ENCODE peak calls at places on chromosomes 5 and 9, in six cellular contexts. One of them, this sample, is unnamed.

GRCh38 chr9:134909511-134910105 is 8.1 kb downstream of the FCN1 start:
- DNase-seq in left ventricle myocardium inferior: no peak
- DNase-seq in choroid plexus epithelial cell: no peak
- DNase-seq in GM12865: no peak
- DNase-seq in HFF-Myc: no peak
- DNase-seq in A549: no peak
- DNase-seq in this sample: no peak

GRCh38 chr5:159697536-159697935 is 218.7 kb upstream of the ADRA1B start:
- DNase-seq in left ventricle myocardium inferior: no peak
- DNase-seq in choroid plexus epithelial cell: peak; percentile 20
- DNase-seq in GM12865: no peak
- DNase-seq in HFF-Myc: no peak
- DNase-seq in A549: no peak
- DNase-seq in this sample: no peak

GRCh38 chr5:169650701-169651331 is 13.7 kb downstream of the DOCK2 start:
- DNase-seq in left ventricle myocardium inferior: no peak
- DNase-seq in choroid plexus epithelial cell: peak; percentile 70
- DNase-seq in GM12865: peak; percentile 88
- DNase-seq in HFF-Myc: no peak
- DNase-seq in A549: peak; percentile 29
- DNase-seq in this sample: peak; percentile 64

GRCh38 chr5:135921388-135921787 is 25.7 kb upstream of the IL9 start:
- DNase-seq in left ventricle myocardium inferior: no peak
- DNase-seq in choroid plexus epithelial cell: peak; percentile 48
- DNase-seq in GM12865: no peak
- DNase-seq in HFF-Myc: no peak
- DNase-seq in A549: no peak
- DNase-seq in this sample: no peak

GRCh38 chr5:52811067-52811749 is 23.5 kb downstream of the ITGA1 start:
- DNase-seq in left ventricle myocardium inferior: no peak
- DNase-seq in choroid plexus epithelial cell: peak; percentile 66
- DNase-seq in GM12865: no peak
- DNase-seq in HFF-Myc: no peak
- DNase-seq in A549: peak; percentile 60
- DNase-seq in this sample: no peak

GRCh38 chr9:35116898-35117551 is 1.4 kb upstream of the ATOSB start:
- DNase-seq in left ventricle myocardium inferior: peak; percentile 88
- DNase-seq in choroid plexus epithelial cell: peak; percentile 97
- DNase-seq in GM12865: peak; percentile 95
- DNase-seq in HFF-Myc: peak; percentile 92
- DNase-seq in A549: peak; percentile 93
- DNase-seq in this sample: peak; percentile 90

GRCh38 chr5:154276932-154277331 is 86.4 kb downstream of the GALNT10 start:
- DNase-seq in left ventricle myocardium inferior: peak; percentile 65
- DNase-seq in choroid plexus epithelial cell: peak; percentile 97
- DNase-seq in GM12865: no peak
- DNase-seq in HFF-Myc: peak; percentile 87
- DNase-seq in A549: peak; percentile 23
- DNase-seq in this sample: no peak

GRCh38 chr9:86983260-86984255 is 36.3 kb upstream of the GAS1 start:
- DNase-seq in left ventricle myocardium inferior: peak; percentile 17
- DNase-seq in choroid plexus epithelial cell: peak; percentile 99
- DNase-seq in GM12865: no peak
- DNase-seq in HFF-Myc: peak; percentile 52
- DNase-seq in A549: no peak
- DNase-seq in this sample: no peak

GRCh38 chr5:92641031-92641962 is 939.7 kb downstream of the NR2F1-AS1 start:
- DNase-seq in left ventricle myocardium inferior: no peak
- DNase-seq in choroid plexus epithelial cell: peak; percentile 92
- DNase-seq in GM12865: peak; percentile 44
- DNase-seq in HFF-Myc: peak; percentile 26
- DNase-seq in A549: peak; percentile 84
- DNase-seq in this sample: no peak
- H3K4me3 ChIP-seq in left ventricle myocardium inferior: peak overlapping the region; percentile 50
- H3K4me3 ChIP-seq in choroid plexus epithelial cell: peak overlapping the region; percentile 23
- H3K4me3 ChIP-seq in GM12865: peak overlapping the region; percentile 40
- H3K4me3 ChIP-seq in HFF-Myc: no peak overlapping the region
- H3K4me3 ChIP-seq in A549: peak overlapping the region; percentile 31
- H3K4me3 ChIP-seq in this sample: no peak overlapping the region

DNA sequence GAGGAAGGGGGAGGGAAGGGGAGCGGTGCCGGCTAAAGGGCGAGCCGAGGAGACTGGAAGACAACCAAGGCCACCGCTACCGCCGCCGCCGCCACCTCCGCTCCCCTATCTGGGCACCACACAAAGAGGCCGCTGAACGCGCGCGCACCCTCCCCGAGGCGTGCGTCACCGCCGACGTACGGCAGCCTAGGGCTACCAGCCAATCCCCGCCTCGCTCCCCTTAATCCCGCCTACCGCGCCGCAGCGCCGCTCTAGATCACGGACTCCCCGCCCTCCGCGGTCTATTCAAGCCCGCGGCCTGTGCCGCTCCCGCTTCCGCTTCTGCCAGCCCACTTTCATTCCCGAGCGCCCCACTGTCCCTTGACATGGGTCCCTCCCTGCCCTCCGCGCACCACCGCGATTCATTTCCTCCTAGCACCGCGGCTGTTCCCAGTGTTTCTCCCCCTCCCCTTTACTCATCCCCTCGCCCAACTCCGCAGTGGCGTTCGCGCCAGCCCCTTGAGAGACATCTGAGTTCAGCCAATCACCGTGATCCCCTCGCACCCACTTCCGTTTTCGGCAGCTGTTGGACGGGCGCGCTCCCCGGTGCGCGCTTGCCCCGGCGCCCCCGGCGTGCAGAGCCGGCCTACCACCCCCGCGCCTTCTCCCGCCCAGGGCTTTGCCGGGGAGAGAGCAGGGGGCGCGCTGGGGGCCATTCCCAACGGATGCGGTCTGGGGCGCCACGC is at the start of gene HNRNPA0:
- DNase-seq in left ventricle myocardium inferior: peak; percentile 96
- DNase-seq in choroid plexus epithelial cell: peak; percentile 98
- DNase-seq in GM12865: peak; percentile 99
- DNase-seq in HFF-Myc: peak; percentile 94
- DNase-seq in A549: peak; percentile 98
- DNase-seq in this sample: peak; percentile 97
- H3K4me3 ChIP-seq in left ventricle myocardium inferior: peak within 1 kb of the TSS; percentile 85
- H3K4me3 ChIP-seq in choroid plexus epithelial cell: peak within 1 kb of the TSS; percentile 91
- H3K4me3 ChIP-seq in GM12865: peak within 1 kb of the TSS; percentile 77
- H3K4me3 ChIP-seq in HFF-Myc: peak within 1 kb of the TSS; percentile 97
- H3K4me3 ChIP-seq in A549: peak within 1 kb of the TSS; percentile 78
- H3K4me3 ChIP-seq in this sample: peak within 1 kb of the TSS; percentile 96

GRCh38 chr5:139651502-139651862 is 3.3 kb downstream of the CXXC5 start:
- DNase-seq in left ventricle myocardium inferior: peak; percentile 13
- DNase-seq in choroid plexus epithelial cell: no peak
- DNase-seq in GM12865: peak; percentile 36
- DNase-seq in HFF-Myc: no peak
- DNase-seq in A549: peak; percentile 49
- DNase-seq in this sample: no peak

GRCh38 chr5:139654464-139654863 is 6.3 kb downstream of the CXXC5 start:
- DNase-seq in left ventricle myocardium inferior: no peak
- DNase-seq in choroid plexus epithelial cell: no peak
- DNase-seq in GM12865: peak; percentile 37
- DNase-seq in HFF-Myc: no peak
- DNase-seq in A549: no peak
- DNase-seq in this sample: no peak

GRCh38 chr5:139653616-139654015 is 5.5 kb downstream of the CXXC5 start:
- DNase-seq in left ventricle myocardium inferior: no peak
- DNase-seq in choroid plexus epithelial cell: no peak
- DNase-seq in GM12865: peak; percentile 47
- DNase-seq in HFF-Myc: no peak
- DNase-seq in A549: no peak
- DNase-seq in this sample: no peak

GRCh38 chr5:139651863-139652787 is 4.0 kb downstream of the CXXC5 start:
- DNase-seq in left ventricle myocardium inferior: peak; percentile 84
- DNase-seq in choroid plexus epithelial cell: peak; percentile 84
- DNase-seq in GM12865: peak; percentile 93
- DNase-seq in HFF-Myc: no peak
- DNase-seq in A549: peak; percentile 64
- DNase-seq in this sample: peak; percentile 71

GRCh38 chr5:139652788-139653241 is 4.7 kb downstream of the CXXC5 start:
- DNase-seq in left ventricle myocardium inferior: peak; percentile 14
- DNase-seq in choroid plexus epithelial cell: peak; percentile 73
- DNase-seq in GM12865: peak; percentile 85
- DNase-seq in HFF-Myc: no peak
- DNase-seq in A549: no peak
- DNase-seq in this sample: no peak
- H3K4me3 ChIP-seq in left ventricle myocardium inferior: peak overlapping the region; percentile 90
- H3K4me3 ChIP-seq in choroid plexus epithelial cell: peak overlapping the region; percentile 82
- H3K4me3 ChIP-seq in GM12865: peak overlapping the region; percentile 84
- H3K4me3 ChIP-seq in HFF-Myc: peak overlapping the region; percentile 29
- H3K4me3 ChIP-seq in A549: no peak overlapping the region
- H3K4me3 ChIP-seq in this sample: no peak overlapping the region

GRCh38 chr5:143434261-143435206 is 31.0 kb upstream of the NR3C1 start:
- DNase-seq in left ventricle myocardium inferior: no peak
- DNase-seq in choroid plexus epithelial cell: no peak
- DNase-seq in GM12865: peak; percentile 69
- DNase-seq in HFF-Myc: no peak
- DNase-seq in A549: no peak
- DNase-seq in this sample: peak; percentile 60
- H3K4me3 ChIP-seq in left ventricle myocardium inferior: peak overlapping the region; percentile 26
- H3K4me3 ChIP-seq in choroid plexus epithelial cell: no peak overlapping the region
- H3K4me3 ChIP-seq in GM12865: peak overlapping the region; percentile 56
- H3K4me3 ChIP-seq in HFF-Myc: no peak overlapping the region
- H3K4me3 ChIP-seq in A549: no peak overlapping the region
- H3K4me3 ChIP-seq in this sample: peak overlapping the region; percentile 57

GRCh38 chr5:3598725-3599282 is 3.2 kb downstream of the IRX1 start:
- DNase-seq in left ventricle myocardium inferior: no peak
- DNase-seq in choroid plexus epithelial cell: no peak
- DNase-seq in GM12865: no peak
- DNase-seq in HFF-Myc: no peak
- DNase-seq in A549: no peak
- DNase-seq in this sample: no peak
- H3K4me3 ChIP-seq in left ventricle myocardium inferior: no peak overlapping the region
- H3K4me3 ChIP-seq in choroid plexus epithelial cell: no peak overlapping the region
- H3K4me3 ChIP-seq in GM12865: no peak overlapping the region
- H3K4me3 ChIP-seq in HFF-Myc: no peak overlapping the region
- H3K4me3 ChIP-seq in A549: no peak overlapping the region
- H3K4me3 ChIP-seq in this sample: no peak overlapping the region

GRCh38 chr5:107505763-107506534 is 164.8 kb downstream of the EFNA5 start:
- DNase-seq in left ventricle myocardium inferior: no peak
- DNase-seq in choroid plexus epithelial cell: no peak
- DNase-seq in GM12865: no peak
- DNase-seq in HFF-Myc: no peak
- DNase-seq in A549: peak; percentile 33
- DNase-seq in this sample: no peak
- H3K4me3 ChIP-seq in left ventricle myocardium inferior: no peak overlapping the region
- H3K4me3 ChIP-seq in choroid plexus epithelial cell: no peak overlapping the region
- H3K4me3 ChIP-seq in GM12865: no peak overlapping the region
- H3K4me3 ChIP-seq in HFF-Myc: no peak overlapping the region
- H3K4me3 ChIP-seq in A549: no peak overlapping the region
- H3K4me3 ChIP-seq in this sample: no peak overlapping the region

GRCh38 chr5:67432601-67433000 is 236.0 kb upstream of the CD180 start:
- DNase-seq in left ventricle myocardium inferior: no peak
- DNase-seq in choroid plexus epithelial cell: no peak
- DNase-seq in GM12865: no peak
- DNase-seq in HFF-Myc: no peak
- DNase-seq in A549: no peak
- DNase-seq in this sample: no peak
- H3K4me3 ChIP-seq in left ventricle myocardium inferior: no peak overlapping the region
- H3K4me3 ChIP-seq in choroid plexus epithelial cell: no peak overlapping the region
- H3K4me3 ChIP-seq in GM12865: no peak overlapping the region
- H3K4me3 ChIP-seq in HFF-Myc: no peak overlapping the region
- H3K4me3 ChIP-seq in A549: no peak overlapping the region
- H3K4me3 ChIP-seq in this sample: no peak overlapping the region